ENCODE peak calls at places on chromosomes 11 and 22, in five cellular contexts. L is IMR-90, Y is psoas muscle, C is thoracic aorta, X is sigmoid colon. N is an unnamed sample.

GRCh38 chr22:42743501-42743991 is 22.9 kb upstream of the A4GALT start:
- DNase-seq in Y (peak), X (peak), C (peak), L (no peak), N (peak)

GRCh38 chr22:19810381-19811141 is 44.1 kb downstream of the GNB1L start:
- DNase-seq in L (peak), C (no peak), X (peak), Y (no peak), N (peak)

GRCh38 chr22:28208797-28209196 is 289.7 kb upstream of the PITPNB start:
- DNase-seq in L (no peak), C (no peak), Y (no peak), X (no peak), N (no peak)

GRCh38 chr22:36365020-36365411 is 22.8 kb downstream of the MYH9 start:
- DNase-seq in X (peak), Y (peak), L (peak), C (peak), N (peak)

GRCh38 chr22:29887358-29887757 is 4.4 kb downstream of the MTMR3 start:
- DNase-seq in X (no peak), Y (no peak), L (no peak), C (no peak), N (no peak)

GRCh38 chr22:19942071-19942885 is 660 bp upstream of the TXNRD2 start:
- DNase-seq in L (peak), Y (no peak), C (no peak), X (peak), N (no peak)

GRCh38 chr11:32940865-32941264 is 48.3 kb downstream of the QSER1 start:
- DNase-seq in C (no peak), Y (no peak), X (no peak), L (no peak), N (no peak)

GRCh38 chr11:1774886-1775285 is 11.2 kb upstream of the CTSD start:
- DNase-seq in Y (no peak), L (no peak), X (peak), C (no peak), N (no peak)

GRCh38 chr11:8933931-8934330 is 1.2 kb upstream of the C11orf16 start:
- DNase-seq in Y (no peak), X (no peak), C (no peak), L (no peak), N (no peak)

GRCh38 chr22:48691431-48691851 is 1136.2 kb downstream of the BRD1 start:
- DNase-seq in L (no peak), X (no peak), C (no peak), Y (no peak), N (no peak)

GRCh38 chr22:36873614-36874308 is 13.0 kb downstream of the NCF4 start:
- DNase-seq in C (no peak), L (peak), X (no peak), Y (peak), N (peak)

GRCh38 chr11:26844963-26845362 is 123.1 kb upstream of the SLC5A12 start:
- DNase-seq in C (no peak), L (no peak), Y (no peak), X (no peak), N (no peak)

GRCh38 chr11:95790123-95790932 is at the start of gene CEP57:
- DNase-seq in X (peak), L (peak), C (peak), Y (peak), N (peak)

GRCh38 chr11:94145431-94145830 is 16.8 kb downstream of the PANX1 start:
- DNase-seq in Y (no peak), L (no peak), X (no peak), C (no peak), N (no peak)

GRCh38 chr11:111410951-111411350 is 31.9 kb upstream of the POU2AF1 start:
- DNase-seq in L (no peak), C (no peak), X (no peak), Y (no peak), N (no peak)

GRCh38 chr22:19179472-19180048 is 1.0 kb upstream of the SLC25A1 start:
- DNase-seq in L (peak), Y (peak), X (peak), C (no peak), N (peak)

GRCh38 chr22:33051960-33052839 is 6.0 kb downstream of the SYN3 start:
- DNase-seq in Y (no peak), C (no peak), X (no peak), L (no peak), N (no peak)

GRCh38 chr22:35732116-35732515 is 14.4 kb downstream of the APOL5 start:
- DNase-seq in C (no peak), L (no peak), Y (no peak), X (no peak), N (no peak)

GRCh38 chr11:120694706-120695105 is 183.2 kb downstream of the GRIK4 start:
- DNase-seq in C (no peak), X (no peak), Y (no peak), L (no peak), N (no peak)

GRCh38 chr11:124717786-124718634 is 21.7 kb upstream of the NRGN start:
- DNase-seq in L (peak), Y (peak), X (no peak), C (no peak), N (no peak)

GRCh38 chr11:116687458-116688201 is 85.2 kb downstream of the BUD13 start:
- DNase-seq in X (peak), Y (no peak), C (no peak), L (no peak), N (no peak)

GRCh38 chr11:5851002-5851401 is 6.5 kb downstream of the OR52E8 start:
- DNase-seq in Y (no peak), L (no peak), C (no peak), X (no peak), N (no peak)

GRCh38 chr11:129326921-129327320 is 48.7 kb upstream of the BARX2 start:
- DNase-seq in L (no peak), X (no peak), C (no peak), Y (no peak), N (no peak)

GRCh38 chr11:100576044-100577021 is 110.8 kb upstream of the ARHGAP42 start:
- DNase-seq in X (no peak), C (no peak), L (peak), Y (no peak), N (no peak)

GRCh38 chr11:126971305-126971704 is 29.3 kb downstream of the KIRREL3 start:
- DNase-seq in L (no peak), C (no peak), X (no peak), Y (no peak), N (no peak)

GRCh38 chr22:28841111-28841510 is 40.7 kb upstream of the XBP1 start:
- DNase-seq in X (no peak), C (no peak), Y (no peak), L (no peak), N (no peak)

GRCh38 chr11:86931965-86932332 is 23.2 kb downstream of the FZD4 start:
- DNase-seq in C (no peak), X (no peak), Y (no peak), L (peak), N (no peak)

GRCh38 chr22:48872271-48873260 is 955.1 kb downstream of the BRD1 start:
- DNase-seq in X (peak), L (no peak), C (no peak), Y (no peak), N (no peak)

GRCh38 chr22:19146215-19146968 is 1.9 kb upstream of the ESS2 start:
- DNase-seq in L (no peak), C (no peak), Y (no peak), X (no peak), N (no peak)

GRCh38 chr11:27227744-27228143 is 135.3 kb downstream of the CCDC34 start:
- DNase-seq in C (no peak), L (no peak), X (no peak), Y (no peak), N (no peak)

GRCh38 chr11:12502041-12502440 is 124.7 kb downstream of the PARVA start:
- DNase-seq in C (no peak), Y (no peak), X (no peak), L (peak), N (no peak)

GRCh38 chr11:12494699-12495098 is 117.3 kb downstream of the PARVA start:
- DNase-seq in Y (no peak), X (no peak), C (no peak), L (peak), N (no peak)

GRCh38 chr11:12499071-12499470 is 121.7 kb downstream of the PARVA start:
- DNase-seq in Y (no peak), X (no peak), L (no peak), C (no peak), N (no peak)

GRCh38 chr11:12497431-12497830 is 120.1 kb downstream of the PARVA start:
- DNase-seq in X (no peak), C (no peak), Y (no peak), L (no peak), N (no peak)

GRCh38 chr11:12496181-12497025 is 119.0 kb downstream of the PARVA start:
- DNase-seq in L (peak), C (no peak), Y (no peak), X (no peak), N (no peak)
- TF ChIP-seq CTCF in L (peak), C (no peak), Y (peak), X (no peak), N (no peak)

DNA sequence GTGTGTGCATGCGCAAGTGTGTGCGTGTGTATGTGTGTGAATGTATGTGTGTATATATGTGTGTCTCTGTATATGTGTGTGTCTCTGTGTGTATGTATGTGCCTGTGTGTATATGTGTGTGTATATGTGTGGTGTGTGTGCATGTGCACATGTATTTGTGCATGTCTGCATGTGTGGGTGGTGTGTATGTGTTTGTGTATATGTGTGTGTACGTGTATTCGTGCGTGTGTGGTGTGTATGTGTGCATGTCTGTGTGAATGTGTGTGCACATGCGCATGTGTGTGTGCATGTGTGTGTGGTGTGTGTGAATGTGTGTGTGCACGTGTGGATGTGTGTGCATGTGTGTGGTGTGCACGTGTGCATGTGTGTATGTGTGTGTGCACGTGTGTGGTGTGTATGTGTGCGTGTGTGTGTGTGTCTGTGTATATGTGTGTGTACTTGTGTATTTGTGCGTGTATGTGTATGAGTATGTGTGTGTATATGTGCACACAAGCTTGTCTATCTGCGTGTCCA is 71.4 kb downstream of the SCN3B start:
- DNase-seq in X (no peak), C (no peak), L (no peak), Y (no peak), N (no peak)
- H3K4me3 ChIP-seq in X (no peak), C (no peak), L (no peak), Y (no peak), N (no peak)

DNA sequence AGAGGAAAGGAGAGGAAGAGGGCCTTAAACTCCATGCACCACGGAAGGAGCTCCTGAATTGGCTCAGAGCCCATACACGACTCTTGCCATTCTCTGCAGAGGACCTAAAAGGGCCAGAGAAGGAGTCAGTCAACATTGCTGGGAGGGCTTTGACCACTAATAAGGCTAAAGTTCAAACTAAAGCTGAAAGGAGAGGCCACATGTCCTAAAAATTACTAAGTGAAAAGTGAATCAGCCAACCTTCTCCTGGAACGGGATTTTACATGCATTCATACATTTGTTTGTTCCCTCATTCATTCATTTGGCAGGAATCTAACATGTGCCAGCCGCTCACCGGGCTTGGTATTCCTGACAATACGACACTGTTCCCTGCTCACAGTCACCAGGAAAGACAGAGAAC is 10.5 kb downstream of the CLMP start:
- DNase-seq in Y (no peak), X (no peak), C (no peak), L (no peak), N (no peak)
- TF ChIP-seq CTCF in Y (no peak), X (no peak), C (no peak), L (no peak), N (no peak)

DNA sequence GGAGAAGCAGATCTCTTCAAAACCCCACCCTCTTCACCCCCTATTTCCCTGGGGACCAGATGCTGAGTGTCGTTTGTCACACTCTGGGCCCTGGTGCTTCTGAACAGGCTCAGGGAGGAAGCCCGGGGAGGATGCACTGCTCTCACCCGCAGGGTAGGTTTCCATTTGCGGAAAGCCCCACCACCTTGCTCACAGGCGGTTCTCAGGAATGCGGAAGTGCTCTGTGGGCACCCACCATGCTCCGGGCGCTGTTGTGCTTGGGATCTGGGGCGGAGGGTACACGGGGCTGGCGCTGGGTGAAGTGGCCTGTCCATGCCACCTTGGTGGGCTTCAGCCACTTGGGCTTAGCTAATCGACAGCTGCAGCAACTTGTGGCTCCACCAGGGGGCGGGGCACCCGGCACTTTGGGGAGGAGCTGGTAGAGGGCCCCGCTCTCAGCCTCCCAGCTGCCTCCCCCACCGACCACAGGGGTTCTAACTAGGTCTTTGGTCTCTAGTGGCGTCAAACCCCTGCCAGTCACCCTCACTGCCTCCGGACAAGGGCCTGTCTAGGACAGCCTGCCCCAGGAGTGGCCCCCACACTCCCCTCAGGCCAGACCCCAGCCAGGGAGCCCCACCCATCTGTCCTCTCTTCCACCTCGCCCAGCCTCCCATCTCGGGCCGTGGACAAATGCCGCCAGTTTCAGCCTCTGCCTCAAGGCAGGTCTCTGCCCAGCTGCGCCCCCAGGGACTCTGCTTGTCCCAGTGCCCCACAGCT is 7.4 kb downstream of the NDUFV1 start:
- DNase-seq in L (peak), Y (peak), X (peak), C (no peak), N (peak)
- H3K4me3 ChIP-seq in L (no peak), Y (peak), X (peak), C (peak), N (peak)

DNA sequence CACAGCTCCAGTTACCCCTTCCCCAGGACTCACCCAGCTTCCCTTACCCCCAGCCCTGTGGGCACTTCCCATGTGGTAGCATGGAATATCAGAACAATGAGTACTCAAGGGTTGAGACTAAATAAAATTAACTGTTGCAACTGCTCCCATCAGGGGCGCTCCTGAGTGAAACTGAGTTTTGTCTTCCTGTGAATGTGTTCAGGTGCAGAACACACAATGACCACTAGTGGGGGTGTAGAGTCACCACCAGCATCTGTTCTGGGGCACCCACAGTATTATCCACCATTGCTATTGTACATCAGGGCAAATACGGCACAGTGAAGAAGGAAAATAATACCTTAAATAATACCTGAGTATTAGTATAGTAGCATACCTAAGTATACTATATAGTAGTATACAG is 689.7 kb downstream of the TBC1D22A start:
- DNase-seq in X (no peak), L (no peak), C (no peak), Y (no peak), N (no peak)
- TF ChIP-seq CTCF in X (peak), L (no peak), C (no peak), Y (peak), N (no peak)

GRCh38 chr11:67636962-67637361 is 2.6 kb downstream of the TBX10 start:
- DNase-seq in L (no peak), C (no peak), X (peak), Y (no peak), N (no peak)
- H3K4me3 ChIP-seq in L (no peak), C (no peak), X (no peak), Y (no peak), N (no peak)

DNA sequence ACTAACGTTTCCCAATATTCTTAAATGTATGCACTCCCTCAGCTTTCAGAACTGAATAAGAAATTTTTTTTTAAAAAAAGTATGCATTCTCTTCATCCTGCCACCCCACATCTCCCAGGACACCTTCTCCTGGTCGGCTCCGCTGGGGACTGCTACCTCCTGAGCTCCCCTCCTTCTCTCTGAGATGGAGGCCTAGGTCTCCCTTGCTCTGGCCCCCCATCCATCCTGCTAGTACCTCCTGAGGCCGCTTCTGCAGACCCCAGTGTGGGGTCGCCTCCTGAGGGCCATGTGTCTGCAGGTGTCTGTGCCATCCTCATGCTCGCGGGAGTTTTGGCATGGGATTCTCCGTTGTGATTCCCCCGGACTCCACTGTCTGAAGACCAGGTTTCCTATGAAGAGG is 27.8 kb downstream of the FAM118A start:
- DNase-seq in C (no peak), X (no peak), Y (no peak), L (no peak), N (no peak)
- TF ChIP-seq CTCF in C (no peak), X (no peak), Y (no peak), L (no peak), N (no peak)

DNA sequence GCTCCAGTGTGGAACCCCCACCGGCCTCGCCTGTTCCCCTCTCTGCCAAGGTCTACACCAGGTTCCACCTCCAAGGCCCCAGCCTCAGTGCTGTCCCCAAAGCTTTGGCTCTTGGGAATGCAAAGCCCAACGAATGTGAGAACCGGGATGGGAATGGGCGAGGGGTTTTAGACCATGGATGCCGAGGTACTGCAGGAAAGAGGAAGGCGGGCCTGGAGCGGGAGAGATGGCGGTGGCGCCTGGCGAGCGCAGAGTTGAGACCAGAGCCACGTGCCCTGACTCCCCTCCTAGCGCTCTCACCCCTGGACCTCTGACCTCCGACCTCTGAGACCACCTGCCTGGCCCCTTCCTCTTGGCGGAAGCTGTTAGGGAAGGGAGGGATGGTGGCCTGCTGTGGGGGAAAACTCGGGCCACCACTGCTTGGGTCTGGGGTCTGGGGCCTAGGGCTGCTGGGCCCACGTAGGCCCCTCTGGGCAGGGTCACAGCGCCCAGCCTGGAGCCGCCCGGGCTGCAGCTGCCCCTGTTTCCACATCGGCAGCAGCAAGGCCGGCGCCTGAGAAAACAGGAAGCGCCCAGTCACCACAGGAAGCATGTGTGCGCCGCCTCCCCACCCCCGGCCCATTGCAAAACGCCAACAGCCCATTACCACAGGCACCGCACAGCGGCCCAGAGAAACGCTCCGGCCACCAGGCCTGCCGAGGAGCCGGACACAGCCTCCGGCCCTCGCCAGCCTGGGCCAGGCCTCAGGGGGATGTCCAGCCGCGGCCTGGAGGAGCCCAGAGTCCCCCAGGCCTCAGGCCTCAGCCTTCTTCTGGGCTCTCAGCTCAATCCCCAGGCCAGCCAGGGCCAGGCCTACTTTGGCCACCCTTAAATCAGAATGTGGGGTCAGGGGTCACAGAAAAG is 13.8 kb upstream of the SLC39A13 start:
- DNase-seq in L (peak), Y (peak), C (no peak), X (peak), N (no peak)
- H3K4me3 ChIP-seq in L (no peak), Y (peak), C (peak), X (no peak), N (peak)

DNA sequence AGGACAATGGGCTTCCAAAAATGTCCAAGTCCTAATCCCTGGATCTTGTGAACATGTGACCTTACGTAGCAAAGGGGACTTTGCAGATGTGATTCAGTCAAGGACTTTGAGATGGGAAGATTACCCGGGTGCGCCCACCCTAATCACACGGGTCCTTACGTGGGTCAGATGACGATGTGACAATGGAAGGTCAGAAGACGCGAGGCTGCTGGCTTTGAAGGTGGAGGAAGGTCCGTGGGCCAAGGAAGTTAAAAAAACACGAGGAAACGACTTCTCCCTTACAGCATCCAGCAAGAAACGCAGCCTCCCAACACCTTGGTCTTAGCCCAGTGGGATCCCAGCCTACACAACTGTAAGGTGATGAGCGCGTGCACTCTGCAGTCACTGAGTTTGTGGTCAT is 860.1 kb downstream of the TBC1D22A start:
- DNase-seq in L (no peak), Y (no peak), X (peak), C (no peak), N (no peak)
- TF ChIP-seq CTCF in L (no peak), Y (no peak), X (no peak), C (no peak), N (no peak)